ENCODE peak calls at places on chromosomes 4 and X, in four cellular contexts. One of them, this sample, is unnamed.

GRCh38 chrX:71659959-71660358 is 7.4 kb upstream of the LOC101059915 start:
- DNase-seq in fibroblast of villous mesenchyme: no peak
- DNase-seq in body of pancreas: no peak
- DNase-seq in type B pancreatic cell: no peak
- DNase-seq in this sample: no peak

GRCh38 chr4:1990676-1991075 is 18.1 kb downstream of the NELFA start:
- DNase-seq in fibroblast of villous mesenchyme: no peak
- DNase-seq in body of pancreas: no peak
- DNase-seq in type B pancreatic cell: peak
- DNase-seq in this sample: no peak

GRCh38 chrX:152813211-152813610 is 17.3 kb downstream of the CETN2 start:
- DNase-seq in fibroblast of villous mesenchyme: peak
- DNase-seq in body of pancreas: no peak
- DNase-seq in type B pancreatic cell: no peak
- DNase-seq in this sample: no peak

GRCh38 chr4:102878901-102879300 is 10.1 kb downstream of the CISD2 start:
- DNase-seq in fibroblast of villous mesenchyme: no peak
- DNase-seq in body of pancreas: no peak
- DNase-seq in type B pancreatic cell: no peak
- DNase-seq in this sample: no peak

GRCh38 chrX:13471269-13471668 is 98.1 kb upstream of the EGFL6 start:
- DNase-seq in fibroblast of villous mesenchyme: no peak
- DNase-seq in body of pancreas: no peak
- DNase-seq in type B pancreatic cell: no peak
- DNase-seq in this sample: no peak

GRCh38 chrX:135596495-135596894 is 76.0 kb downstream of the INTS6L start:
- DNase-seq in fibroblast of villous mesenchyme: peak
- DNase-seq in body of pancreas: peak
- DNase-seq in type B pancreatic cell: no peak
- DNase-seq in this sample: no peak

GRCh38 chr4:2243682-2244380 is 1.9 kb upstream of the HAUS3 start:
- DNase-seq in fibroblast of villous mesenchyme: peak
- DNase-seq in body of pancreas: peak
- DNase-seq in type B pancreatic cell: no peak
- DNase-seq in this sample: no peak

GRCh38 chrX:100721328-100721727 is 10.6 kb downstream of the SYTL4 start:
- DNase-seq in fibroblast of villous mesenchyme: no peak
- DNase-seq in body of pancreas: no peak
- DNase-seq in type B pancreatic cell: no peak
- DNase-seq in this sample: no peak

GRCh38 chrX:97685753-97686152 is 802.0 kb downstream of the RPA4 start:
- DNase-seq in fibroblast of villous mesenchyme: peak
- DNase-seq in body of pancreas: peak
- DNase-seq in type B pancreatic cell: no peak
- DNase-seq in this sample: no peak

GRCh38 chr4:39928538-39928937 is 49.2 kb downstream of the PDS5A start:
- DNase-seq in fibroblast of villous mesenchyme: no peak
- DNase-seq in body of pancreas: no peak
- DNase-seq in type B pancreatic cell: no peak
- DNase-seq in this sample: no peak

GRCh38 chrX:55008571-55009358 is 8.6 kb downstream of the APEX2 start:
- DNase-seq in fibroblast of villous mesenchyme: peak
- DNase-seq in body of pancreas: no peak
- DNase-seq in type B pancreatic cell: no peak
- DNase-seq in this sample: no peak

GRCh38 chr4:18923496-18924161 is 902.1 kb upstream of the LCORL start:
- DNase-seq in fibroblast of villous mesenchyme: no peak
- DNase-seq in body of pancreas: no peak
- DNase-seq in type B pancreatic cell: no peak
- DNase-seq in this sample: no peak

GRCh38 chrX:150363561-150364346 is 637 bp downstream of the MAMLD1 start:
- DNase-seq in fibroblast of villous mesenchyme: no peak
- DNase-seq in body of pancreas: peak
- DNase-seq in type B pancreatic cell: no peak
- DNase-seq in this sample: peak

GRCh38 chrX:148380614-148381561 is 119.5 kb upstream of the AFF2 start:
- DNase-seq in fibroblast of villous mesenchyme: no peak
- DNase-seq in body of pancreas: peak
- DNase-seq in type B pancreatic cell: no peak
- DNase-seq in this sample: no peak

GRCh38 chrX:38860106-38861013 is 59.1 kb downstream of the MID1IP1 start:
- DNase-seq in fibroblast of villous mesenchyme: no peak
- DNase-seq in body of pancreas: no peak
- DNase-seq in type B pancreatic cell: no peak
- DNase-seq in this sample: no peak

GRCh38 chrX:2898861-2899512 is 30.2 kb downstream of the ARSD start:
- DNase-seq in fibroblast of villous mesenchyme: no peak
- DNase-seq in body of pancreas: peak
- DNase-seq in type B pancreatic cell: no peak
- DNase-seq in this sample: no peak

GRCh38 chr4:153530284-153530995 is 64.3 kb downstream of the TMEM131L start:
- DNase-seq in fibroblast of villous mesenchyme: no peak
- DNase-seq in body of pancreas: no peak
- DNase-seq in type B pancreatic cell: no peak
- DNase-seq in this sample: no peak

GRCh38 chrX:113473418-113473817 is 632.8 kb upstream of the AMOT start:
- DNase-seq in fibroblast of villous mesenchyme: peak
- DNase-seq in body of pancreas: no peak
- DNase-seq in type B pancreatic cell: no peak
- DNase-seq in this sample: no peak

GRCh38 chr4:19187709-19188108 is 1064.0 kb upstream of the SLIT2 start:
- DNase-seq in fibroblast of villous mesenchyme: no peak
- DNase-seq in body of pancreas: no peak
- DNase-seq in type B pancreatic cell: no peak
- DNase-seq in this sample: no peak

GRCh38 chr4:30295652-30296051 is 424.5 kb upstream of the PCDH7 start:
- DNase-seq in fibroblast of villous mesenchyme: no peak
- DNase-seq in body of pancreas: no peak
- DNase-seq in type B pancreatic cell: no peak
- DNase-seq in this sample: no peak

GRCh38 chr4:132276989-132277388 is 872.1 kb upstream of the PCDH10 start:
- DNase-seq in fibroblast of villous mesenchyme: no peak
- DNase-seq in body of pancreas: no peak
- DNase-seq in type B pancreatic cell: no peak
- DNase-seq in this sample: no peak

GRCh38 chrX:78957768-78958130 is 12.6 kb downstream of the P2RY10 start:
- DNase-seq in fibroblast of villous mesenchyme: no peak
- DNase-seq in body of pancreas: no peak
- DNase-seq in type B pancreatic cell: no peak
- DNase-seq in this sample: no peak

GRCh38 chrX:130498653-130499274 is 97.0 kb downstream of the RBMX2 start:
- DNase-seq in fibroblast of villous mesenchyme: no peak
- DNase-seq in body of pancreas: no peak
- DNase-seq in type B pancreatic cell: no peak
- DNase-seq in this sample: no peak

GRCh38 chr4:47482326-47482725 is 2.7 kb upstream of the ATP10D start:
- DNase-seq in fibroblast of villous mesenchyme: peak
- DNase-seq in body of pancreas: no peak
- DNase-seq in type B pancreatic cell: no peak
- DNase-seq in this sample: no peak

GRCh38 chrX:2500681-2501151 is at the start of the genes DHRSX and ZBED1:
- DNase-seq in fibroblast of villous mesenchyme: peak
- DNase-seq in body of pancreas: peak
- DNase-seq in type B pancreatic cell: no peak
- DNase-seq in this sample: no peak

GRCh38 chr4:127870688-127871087 is 10.0 kb upstream of the PLK4 start:
- DNase-seq in fibroblast of villous mesenchyme: peak
- DNase-seq in body of pancreas: no peak
- DNase-seq in type B pancreatic cell: no peak
- DNase-seq in this sample: no peak

GRCh38 chrX:123425471-123425870 is 241.4 kb downstream of the GRIA3 start:
- DNase-seq in fibroblast of villous mesenchyme: no peak
- DNase-seq in body of pancreas: no peak
- DNase-seq in type B pancreatic cell: no peak
- DNase-seq in this sample: no peak

GRCh38 chrX:18886344-18887161 is 97.4 kb downstream of the PHKA2 start:
- DNase-seq in fibroblast of villous mesenchyme: peak
- DNase-seq in body of pancreas: peak
- DNase-seq in type B pancreatic cell: no peak
- DNase-seq in this sample: no peak

GRCh38 chrX:1587161-1587560 is 4.2 kb upstream of the AKAP17A start:
- DNase-seq in fibroblast of villous mesenchyme: no peak
- DNase-seq in body of pancreas: no peak
- DNase-seq in type B pancreatic cell: no peak
- DNase-seq in this sample: no peak

GRCh38 chrX:120664081-120664480 is 34.2 kb upstream of the C1GALT1C1 start:
- DNase-seq in fibroblast of villous mesenchyme: peak
- DNase-seq in body of pancreas: no peak
- DNase-seq in type B pancreatic cell: no peak
- DNase-seq in this sample: no peak

GRCh38 chrX:133473451-133473850 is 58.2 kb upstream of the GPC4 start:
- DNase-seq in fibroblast of villous mesenchyme: no peak
- DNase-seq in body of pancreas: no peak
- DNase-seq in type B pancreatic cell: no peak
- DNase-seq in this sample: no peak

GRCh38 chrX:43566170-43566569 is 89.9 kb upstream of the MAOA start:
- DNase-seq in fibroblast of villous mesenchyme: no peak
- DNase-seq in body of pancreas: no peak
- DNase-seq in type B pancreatic cell: no peak
- DNase-seq in this sample: no peak

GRCh38 chr4:169108303-169108702 is 98.2 kb upstream of the CBR4 start:
- DNase-seq in fibroblast of villous mesenchyme: no peak
- DNase-seq in body of pancreas: no peak
- DNase-seq in type B pancreatic cell: no peak
- DNase-seq in this sample: no peak

GRCh38 chrX:151153086-151153485 is 23.3 kb upstream of the GPR50 start:
- DNase-seq in fibroblast of villous mesenchyme: peak
- DNase-seq in body of pancreas: no peak
- DNase-seq in type B pancreatic cell: no peak
- DNase-seq in this sample: no peak

GRCh38 chrX:128992107-128992971 is 531.0 kb downstream of the SMARCA1 start:
- DNase-seq in fibroblast of villous mesenchyme: no peak
- DNase-seq in body of pancreas: no peak
- DNase-seq in type B pancreatic cell: no peak
- DNase-seq in this sample: no peak
- TF ChIP-seq CTCF in fibroblast of villous mesenchyme: no peak
- TF ChIP-seq CTCF in body of pancreas: no peak
- TF ChIP-seq CTCF in type B pancreatic cell: peak
- TF ChIP-seq CTCF in this sample: no peak

DNA sequence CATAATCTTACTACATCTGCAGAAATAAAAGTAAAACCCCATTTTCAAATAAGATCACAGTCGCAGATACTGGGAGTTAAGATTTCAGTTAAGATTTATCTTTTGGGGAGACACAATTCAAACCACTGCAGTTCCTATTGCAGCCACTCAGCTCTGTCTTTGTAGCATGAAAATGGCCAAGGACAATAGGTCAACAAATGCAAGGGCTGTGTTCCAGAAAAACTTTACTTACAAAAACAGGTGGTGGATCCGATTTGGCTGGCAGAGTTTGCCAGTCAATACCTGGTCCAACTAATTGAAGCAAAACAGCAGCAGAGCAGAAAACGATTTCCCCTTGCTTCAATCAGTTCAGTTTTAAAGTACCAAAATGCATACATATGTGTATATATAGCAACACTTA is 77.4 kb downstream of the TENM3 start:
- DNase-seq in fibroblast of villous mesenchyme: no peak
- DNase-seq in body of pancreas: no peak
- DNase-seq in type B pancreatic cell: no peak
- DNase-seq in this sample: no peak
- TF ChIP-seq CTCF in fibroblast of villous mesenchyme: no peak
- TF ChIP-seq CTCF in body of pancreas: no peak
- TF ChIP-seq CTCF in type B pancreatic cell: no peak
- TF ChIP-seq CTCF in this sample: no peak

DNA sequence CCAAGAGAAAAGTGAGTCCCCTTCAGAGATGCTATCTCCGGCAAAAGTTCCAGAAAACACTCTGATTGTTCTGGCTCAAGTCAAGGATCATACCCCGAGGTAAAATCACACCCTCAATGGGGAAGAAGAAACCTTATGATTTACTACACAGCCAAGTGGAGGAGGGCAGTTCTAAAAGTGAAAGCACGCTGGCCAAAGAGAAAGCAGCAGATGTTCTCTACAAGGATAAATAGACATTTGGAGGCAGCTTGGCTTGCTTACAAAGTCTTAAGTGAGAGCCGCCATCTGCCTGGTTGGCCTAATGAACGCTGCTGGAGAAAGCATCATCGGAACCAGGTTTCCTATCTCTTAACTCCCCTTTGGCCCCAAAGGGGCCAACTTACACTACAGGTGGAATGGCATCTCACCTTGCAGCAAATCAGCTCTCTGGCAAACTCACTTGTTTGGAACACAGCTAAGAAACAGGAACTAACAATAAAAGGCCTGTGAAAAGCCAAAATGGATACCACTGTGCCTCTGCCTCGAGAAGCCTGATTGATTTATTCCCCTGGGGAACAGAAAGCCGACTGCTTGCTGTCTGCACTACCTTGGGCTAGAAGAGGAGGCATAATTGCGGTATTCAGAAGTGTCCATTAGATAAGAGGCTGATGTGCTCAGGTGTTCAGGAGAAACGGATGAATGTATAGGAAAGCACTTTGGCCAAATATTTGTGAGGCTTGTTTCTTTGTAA is 22.7 kb downstream of the FRAS1 start:
- DNase-seq in fibroblast of villous mesenchyme: no peak
- DNase-seq in body of pancreas: peak
- DNase-seq in type B pancreatic cell: no peak
- DNase-seq in this sample: no peak
- TF ChIP-seq CTCF in fibroblast of villous mesenchyme: no peak
- TF ChIP-seq CTCF in body of pancreas: no peak
- TF ChIP-seq CTCF in type B pancreatic cell: no peak
- TF ChIP-seq CTCF in this sample: no peak

GRCh38 chr4:70153937-70154336 is at the start of gene PRR27:
- DNase-seq in fibroblast of villous mesenchyme: no peak
- DNase-seq in body of pancreas: no peak
- DNase-seq in type B pancreatic cell: no peak
- DNase-seq in this sample: no peak

DNA sequence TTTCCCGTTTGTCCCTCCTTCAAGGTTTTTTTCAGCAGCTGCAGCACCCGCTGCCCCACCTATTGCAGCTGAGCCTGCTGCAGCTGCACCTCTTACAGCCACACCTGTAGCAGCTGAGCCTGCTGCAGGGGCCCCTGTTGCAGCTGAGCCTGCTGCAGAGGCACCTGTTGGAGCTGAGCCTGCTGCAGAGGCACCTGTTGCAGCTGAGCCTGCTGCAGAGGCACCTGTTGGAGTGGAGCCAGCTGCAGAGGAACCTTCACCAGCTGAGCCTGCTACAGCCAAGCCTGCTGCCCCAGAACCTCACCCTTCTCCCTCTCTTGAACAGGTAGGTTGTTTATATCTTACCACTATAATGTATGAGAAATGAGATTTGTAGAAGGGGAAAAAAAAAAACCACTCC is 4.5 kb downstream of the PRR27 start:
- DNase-seq in fibroblast of villous mesenchyme: no peak
- DNase-seq in body of pancreas: peak
- DNase-seq in type B pancreatic cell: no peak
- DNase-seq in this sample: no peak
- TF ChIP-seq CTCF in fibroblast of villous mesenchyme: no peak
- TF ChIP-seq CTCF in body of pancreas: no peak
- TF ChIP-seq CTCF in type B pancreatic cell: no peak
- TF ChIP-seq CTCF in this sample: no peak